ENCODE peak calls at places on chromosomes 7 and 10, in seven cellular contexts. B is SK-N-SH; N is HepG2; E is prostate gland; M is stomach; Z is upper lobe of left lung; Q is CD8-positive, alpha-beta memory T cell. J is an unnamed sample. For H3K27me3 and H3K4me1, the result is how much of the 10 kb centered on the place peaks cover.

GRCh38 chr10:93199221-93199681 is 125.6 kb downstream of the CYP26A1 start:
- DNase-seq in Q (no peak), N (peak), M (peak), E (peak), Z (peak), B (no peak), J (no peak)

GRCh38 chr10:36171546-36171945 is 529.5 kb upstream of the FZD8 start:
- DNase-seq in E (no peak), Z (no peak), N (no peak), B (no peak), Q (no peak), M (no peak), J (no peak)

GRCh38 chr10:101050206-101051069 is 11.4 kb upstream of the KAZALD1 start:
- DNase-seq in N (peak), Q (peak), M (peak), B (peak), E (peak), Z (peak), J (peak)

GRCh38 chr7:120233338-120233737 is 39.6 kb upstream of the KCND2 start:
- DNase-seq in E (no peak), N (no peak), Q (no peak), M (no peak), Z (no peak), B (no peak), J (no peak)

GRCh38 chr10:108783897-108784296 is 1139.4 kb downstream of the XPNPEP1 start:
- DNase-seq in Z (peak), N (peak), M (peak), Q (no peak), E (peak), B (peak), J (no peak)

GRCh38 chr10:59944339-59944935 is 38.1 kb upstream of the CCDC6 start:
- DNase-seq in Q (no peak), N (no peak), E (no peak), B (no peak), Z (no peak), M (no peak), J (no peak)

GRCh38 chr7:100632951-100633717 is 8.2 kb downstream of the TFR2 start:
- DNase-seq in M (peak), Q (peak), E (no peak), B (peak), N (no peak), Z (peak), J (peak)

GRCh38 chr10:16442914-16443313 is 6.1 kb downstream of the PTER start:
- DNase-seq in M (no peak), N (no peak), E (no peak), B (no peak), Q (no peak), Z (no peak), J (no peak)

GRCh38 chr10:72637398-72637857 is 11.5 kb upstream of the MICU1 start:
- DNase-seq in Q (no peak), Z (peak), N (peak), E (no peak), M (peak), B (no peak), J (no peak)

GRCh38 chr10:84613336-84614021 is 285.1 kb downstream of the CCSER2 start:
- DNase-seq in E (peak), Q (no peak), M (no peak), Z (peak), N (peak), B (peak), J (no peak)

GRCh38 chr7:34727464-34727995 is 69.5 kb downstream of the NPSR1 start:
- DNase-seq in N (no peak), Z (no peak), E (no peak), Q (no peak), B (no peak), M (no peak), J (no peak)

GRCh38 chr7:130821864-130822263 is 87.9 kb upstream of the KLF14 start:
- DNase-seq in Z (no peak), Q (no peak), M (no peak), E (no peak), N (no peak), B (no peak), J (no peak)

GRCh38 chr10:107548301-107548700 is 383.8 kb upstream of the SORCS1 start:
- DNase-seq in N (no peak), Q (no peak), E (no peak), Z (no peak), B (no peak), M (no peak), J (no peak)

GRCh38 chr7:150980663-150981062 is 2.5 kb upstream of the KCNH2 start:
- DNase-seq in N (no peak), B (peak), M (no peak), Q (no peak), E (no peak), Z (no peak), J (no peak)

GRCh38 chr7:100942038-100942774 is 7.1 kb upstream of the MUC3A start:
- DNase-seq in Z (no peak), E (peak), N (no peak), B (no peak), Q (no peak), M (no peak), J (no peak)

GRCh38 chr7:30471205-30471604 is 7.4 kb downstream of the NOD1 start:
- DNase-seq in Q (no peak), Z (peak), B (no peak), E (no peak), N (no peak), M (no peak), J (no peak)

GRCh38 chr10:127737563-127738511 is 852 bp downstream of the FOXI2 start:
- DNase-seq in Q (no peak), N (no peak), M (no peak), B (peak), Z (no peak), E (no peak), J (no peak)
- H3K27me3 ChIP-seq in Q (under half), N (under half), M (half or more), B (under half), Z (under half), E (under half), J (under half)

GRCh38 chr10:97358781-97359180 is 24.3 kb upstream of the FRAT2 start:
- DNase-seq in M (no peak), Q (no peak), E (no peak), N (no peak), Z (no peak), B (no peak), J (no peak)
- H3K4me1 ChIP-seq in M (under half), Q (under half), E (under half), N (under half), Z (under half), B (under half), J (under half)

GRCh38 chr7:122311280-122311679 is 6.7 kb upstream of the FEZF1 start:
- DNase-seq in N (no peak), Q (no peak), Z (no peak), E (no peak), B (no peak), M (no peak), J (no peak)

GRCh38 chr7:122312789-122313188 is 8.2 kb upstream of the FEZF1 start:
- DNase-seq in Q (no peak), Z (no peak), E (no peak), M (no peak), B (no peak), N (no peak), J (no peak)

GRCh38 chr7:122310119-122311021 is 5.8 kb upstream of the FEZF1 start:
- DNase-seq in B (no peak), M (no peak), Z (no peak), N (no peak), E (no peak), Q (no peak), J (no peak)

GRCh38 chr7:122314284-122314683 is 9.7 kb upstream of the FEZF1 start:
- DNase-seq in E (no peak), Q (no peak), M (no peak), B (no peak), Z (no peak), N (no peak), J (no peak)

GRCh38 chr7:122311719-122312118 is 7.2 kb upstream of the FEZF1 start:
- DNase-seq in N (no peak), E (no peak), B (peak), Q (no peak), M (no peak), Z (no peak), J (no peak)
- H3K27me3 ChIP-seq in N (half or more), E (under half), B (half or more), Q (under half), M (half or more), Z (under half), J (under half)

GRCh38 chr10:13708256-13708990 is 121.7 kb downstream of the PRPF18 start:
- DNase-seq in Q (no peak), B (peak), N (no peak), E (peak), Z (no peak), M (no peak), J (no peak)
- H3K4me1 ChIP-seq in Q (under half), B (under half), N (under half), E (under half), Z (under half), M (half or more), J (under half)